ENCODE peak calls at places on chromosomes 3 and 15, in seven cellular contexts. One of them, this sample, is unnamed.

GRCh38 chr3:143171656-143172055 is 52.1 kb downstream of the CHST2 start:
- DNase-seq in NCI-H748 treated with DMSO at 0.1 percent for 48 hours: no peak
- DNase-seq in fibroblast of pulmonary artery: peak
- DNase-seq in RWPE1: no peak
- DNase-seq in activated T-cell treated with anti-CD3 and anti-CD28 coated beads, Interleukin-2, amount 50 U/mL, for 48 hours: no peak
- DNase-seq in cardiac muscle cell: no peak
- DNase-seq in left lung: no peak
- DNase-seq in this sample: no peak

GRCh38 chr3:138786788-138787276 is 47.9 kb downstream of the PIK3CB start:
- DNase-seq in cardiac muscle cell: no peak
- DNase-seq in RWPE1: peak
- DNase-seq in NCI-H748 treated with DMSO at 0.1 percent for 48 hours: no peak
- DNase-seq in activated T-cell treated with anti-CD3 and anti-CD28 coated beads, Interleukin-2, amount 50 U/mL, for 48 hours: no peak
- DNase-seq in left lung: no peak
- DNase-seq in fibroblast of pulmonary artery: peak
- DNase-seq in this sample: no peak

GRCh38 chr15:94174399-94174802 is 57.0 kb upstream of the MCTP2 start:
- DNase-seq in fibroblast of pulmonary artery: no peak
- DNase-seq in cardiac muscle cell: no peak
- DNase-seq in RWPE1: peak
- DNase-seq in left lung: no peak
- DNase-seq in NCI-H748 treated with DMSO at 0.1 percent for 48 hours: no peak
- DNase-seq in activated T-cell treated with anti-CD3 and anti-CD28 coated beads, Interleukin-2, amount 50 U/mL, for 48 hours: peak
- DNase-seq in this sample: no peak

GRCh38 chr15:42921049-42921731 is 612 bp upstream of the TTBK2 start:
- DNase-seq in RWPE1: no peak
- DNase-seq in left lung: peak
- DNase-seq in cardiac muscle cell: no peak
- DNase-seq in NCI-H748 treated with DMSO at 0.1 percent for 48 hours: peak
- DNase-seq in activated T-cell treated with anti-CD3 and anti-CD28 coated beads, Interleukin-2, amount 50 U/mL, for 48 hours: peak
- DNase-seq in fibroblast of pulmonary artery: peak
- DNase-seq in this sample: peak

GRCh38 chr3:20930034-20930433 is 744.0 kb upstream of the SGO1 start:
- DNase-seq in RWPE1: peak
- DNase-seq in cardiac muscle cell: peak
- DNase-seq in left lung: no peak
- DNase-seq in fibroblast of pulmonary artery: peak
- DNase-seq in activated T-cell treated with anti-CD3 and anti-CD28 coated beads, Interleukin-2, amount 50 U/mL, for 48 hours: no peak
- DNase-seq in NCI-H748 treated with DMSO at 0.1 percent for 48 hours: peak
- DNase-seq in this sample: no peak

GRCh38 chr15:96037584-96037983 is 292.9 kb upstream of the NR2F2 start:
- DNase-seq in activated T-cell treated with anti-CD3 and anti-CD28 coated beads, Interleukin-2, amount 50 U/mL, for 48 hours: no peak
- DNase-seq in NCI-H748 treated with DMSO at 0.1 percent for 48 hours: no peak
- DNase-seq in left lung: no peak
- DNase-seq in RWPE1: no peak
- DNase-seq in fibroblast of pulmonary artery: no peak
- DNase-seq in cardiac muscle cell: no peak
- DNase-seq in this sample: no peak

GRCh38 chr3:128863560-128863959 is 15.9 kb upstream of the ACAD9 start:
- DNase-seq in fibroblast of pulmonary artery: no peak
- DNase-seq in activated T-cell treated with anti-CD3 and anti-CD28 coated beads, Interleukin-2, amount 50 U/mL, for 48 hours: peak
- DNase-seq in cardiac muscle cell: no peak
- DNase-seq in left lung: no peak
- DNase-seq in RWPE1: no peak
- DNase-seq in NCI-H748 treated with DMSO at 0.1 percent for 48 hours: no peak
- DNase-seq in this sample: no peak

GRCh38 chr15:60215225-60215963 is 182.4 kb downstream of the ANXA2 start:
- DNase-seq in cardiac muscle cell: no peak
- DNase-seq in activated T-cell treated with anti-CD3 and anti-CD28 coated beads, Interleukin-2, amount 50 U/mL, for 48 hours: no peak
- DNase-seq in NCI-H748 treated with DMSO at 0.1 percent for 48 hours: no peak
- DNase-seq in fibroblast of pulmonary artery: no peak
- DNase-seq in RWPE1: no peak
- DNase-seq in left lung: no peak
- DNase-seq in this sample: no peak

GRCh38 chr15:74506515-74506840 is 34.5 kb upstream of the ARID3B start:
- DNase-seq in RWPE1: no peak
- DNase-seq in fibroblast of pulmonary artery: no peak
- DNase-seq in left lung: no peak
- DNase-seq in NCI-H748 treated with DMSO at 0.1 percent for 48 hours: no peak
- DNase-seq in activated T-cell treated with anti-CD3 and anti-CD28 coated beads, Interleukin-2, amount 50 U/mL, for 48 hours: no peak
- DNase-seq in cardiac muscle cell: no peak
- DNase-seq in this sample: no peak

GRCh38 chr3:34015204-34016142 is 217.0 kb downstream of the PDCD6IP start:
- DNase-seq in left lung: no peak
- DNase-seq in activated T-cell treated with anti-CD3 and anti-CD28 coated beads, Interleukin-2, amount 50 U/mL, for 48 hours: no peak
- DNase-seq in fibroblast of pulmonary artery: peak
- DNase-seq in RWPE1: no peak
- DNase-seq in cardiac muscle cell: peak
- DNase-seq in NCI-H748 treated with DMSO at 0.1 percent for 48 hours: no peak
- DNase-seq in this sample: no peak

GRCh38 chr3:59486468-59486964 is 436.7 kb upstream of the CFAP20DC start:
- DNase-seq in cardiac muscle cell: no peak
- DNase-seq in activated T-cell treated with anti-CD3 and anti-CD28 coated beads, Interleukin-2, amount 50 U/mL, for 48 hours: no peak
- DNase-seq in NCI-H748 treated with DMSO at 0.1 percent for 48 hours: no peak
- DNase-seq in left lung: no peak
- DNase-seq in RWPE1: no peak
- DNase-seq in fibroblast of pulmonary artery: no peak
- DNase-seq in this sample: no peak

GRCh38 chr15:29785068-29785467 is 37.2 kb downstream of the TJP1 start:
- DNase-seq in activated T-cell treated with anti-CD3 and anti-CD28 coated beads, Interleukin-2, amount 50 U/mL, for 48 hours: no peak
- DNase-seq in NCI-H748 treated with DMSO at 0.1 percent for 48 hours: no peak
- DNase-seq in fibroblast of pulmonary artery: no peak
- DNase-seq in RWPE1: no peak
- DNase-seq in cardiac muscle cell: no peak
- DNase-seq in left lung: no peak
- DNase-seq in this sample: no peak

GRCh38 chr15:30943654-30944335 is 40.1 kb downstream of the FAN1 start:
- DNase-seq in activated T-cell treated with anti-CD3 and anti-CD28 coated beads, Interleukin-2, amount 50 U/mL, for 48 hours: no peak
- DNase-seq in NCI-H748 treated with DMSO at 0.1 percent for 48 hours: no peak
- DNase-seq in fibroblast of pulmonary artery: no peak
- DNase-seq in cardiac muscle cell: no peak
- DNase-seq in RWPE1: no peak
- DNase-seq in left lung: no peak
- DNase-seq in this sample: no peak